ENCODE peak calls at places on chromosomes 16 and 17, in four cellular contexts. A, W, E and Y are unnamed samples.

GRCh38 chr17:82031885-82032627 is 578 bp downstream of the RAC3 start:
- DNase-seq in A (no peak), W (peak), E (peak), Y (no peak)

GRCh38 chr17:76189247-76189646 is 48.2 kb upstream of the FOXJ1 start:
- DNase-seq in A (no peak), W (no peak), E (no peak), Y (no peak)

GRCh38 chr16:62715701-62716100 is 679.5 kb upstream of the CDH8 start:
- DNase-seq in A (no peak), W (no peak), E (no peak), Y (no peak)

GRCh38 chr16:67723151-67723915 is 4.2 kb upstream of the GFOD2 start:
- DNase-seq in A (no peak), W (no peak), E (no peak), Y (no peak)

GRCh38 chr16:28181557-28181914 is 30.2 kb downstream of the XPO6 start:
- DNase-seq in A (peak), W (no peak), E (no peak), Y (no peak)

GRCh38 chr17:43791589-43791988 is 11.4 kb downstream of the CFAP97D1 start:
- DNase-seq in A (peak), W (no peak), E (peak), Y (no peak)

GRCh38 chr17:74259667-74260524 is 14.1 kb upstream of the DNAI2 start:
- DNase-seq in A (no peak), W (peak), E (no peak), Y (no peak)

GRCh38 chr16:89159174-89159849 is 12.2 kb upstream of the CDH15 start:
- DNase-seq in A (peak), W (no peak), E (no peak), Y (no peak)

GRCh38 chr17:60832206-60832605 is 154.6 kb downstream of the BCAS3 start:
- DNase-seq in A (no peak), W (no peak), E (no peak), Y (no peak)

GRCh38 chr17:29705352-29705751 is 82.6 kb upstream of the CORO6 start:
- DNase-seq in A (no peak), W (no peak), E (no peak), Y (no peak)

GRCh38 chr17:65457635-65458257 is 103.7 kb downstream of the AXIN2 start:
- DNase-seq in A (no peak), W (no peak), E (no peak), Y (no peak)

GRCh38 chr17:64707077-64707591 is 45.0 kb upstream of the SMURF2 start:
- DNase-seq in A (peak), W (no peak), E (no peak), Y (no peak)

GRCh38 chr16:77721752-77722314 is 481 bp upstream of the NUDT7 start:
- DNase-seq in A (no peak), W (no peak), E (no peak), Y (no peak)

GRCh38 chr16:83245061-83245460 is 562.7 kb upstream of the HSBP1 start:
- DNase-seq in A (no peak), W (no peak), E (no peak), Y (no peak)

GRCh38 chr16:23362460-23363317 is 60.6 kb downstream of the SCNN1B start:
- DNase-seq in A (no peak), W (no peak), E (no peak), Y (no peak)

GRCh38 chr17:44200478-44201155 is 933 bp upstream of the ATXN7L3 start:
- DNase-seq in A (peak), W (no peak), E (no peak), Y (no peak)

GRCh38 chr16:57871457-57871856 is 69.2 kb upstream of the KIFC3 start:
- DNase-seq in A (no peak), W (no peak), E (no peak), Y (no peak)

GRCh38 chr16:64893386-64893785 is 228.5 kb downstream of the CDH11 start:
- DNase-seq in A (no peak), W (no peak), E (no peak), Y (no peak)

GRCh38 chr17:81812571-81813370 is 8.8 kb downstream of the GCGR start:
- DNase-seq in A (no peak), W (no peak), E (no peak), Y (no peak)

GRCh38 chr16:2528161-2529060 is 2.8 kb downstream of the CEMP1 start:
- DNase-seq in A (no peak), W (no peak), E (no peak), Y (no peak)

GRCh38 chr16:47460755-47461597 is at the start of the genes ITFG1 and PHKB:
- DNase-seq in A (peak), W (peak), E (peak), Y (peak)

GRCh38 chr16:9135797-9136196 is 44.4 kb downstream of the HAPSTR1 start:
- DNase-seq in A (no peak), W (no peak), E (no peak), Y (no peak)

GRCh38 chr17:16477255-16477654 is 14.7 kb downstream of the LRRC75A start:
- DNase-seq in A (peak), W (no peak), E (no peak), Y (no peak)

GRCh38 chr17:61335105-61335844 is 64.4 kb upstream of the TBX2 start:
- DNase-seq in A (peak), W (no peak), E (no peak), Y (no peak)

GRCh38 chr16:31508706-31509523 is 724 bp upstream of the RUSF1 start:
- DNase-seq in A (peak), W (no peak), E (no peak), Y (no peak)

GRCh38 chr16:57797526-57798266 is 4.6 kb downstream of the KIFC3 start:
- DNase-seq in A (peak), W (peak), E (peak), Y (no peak)

GRCh38 chr17:50841949-50842354 is 6.6 kb downstream of the WFIKKN2 start:
- DNase-seq in A (peak), W (peak), E (peak), Y (no peak)

GRCh38 chr16:88685156-88686061 is 898 bp downstream of the SNAI3 start:
- DNase-seq in A (no peak), W (peak), E (peak), Y (no peak)

GRCh38 chr17:8436169-8436932 is 667 bp downstream of the NDEL1 start:
- DNase-seq in A (peak), W (no peak), E (peak), Y (no peak)

GRCh38 chr16:78125112-78125844 is 25.8 kb downstream of the WWOX start:
- DNase-seq in A (no peak), W (no peak), E (no peak), Y (no peak)

GRCh38 chr17:69443138-69443537 is 28.6 kb downstream of the MAP2K6 start:
- DNase-seq in A (no peak), W (no peak), E (no peak), Y (no peak)

GRCh38 chr16:17529982-17530760 is 59.4 kb upstream of the XYLT1 start:
- DNase-seq in A (no peak), W (no peak), E (peak), Y (peak)

GRCh38 chr17:51718945-51719344 is 439.6 kb downstream of the CA10 start:
- DNase-seq in A (no peak), W (no peak), E (no peak), Y (no peak)

GRCh38 chr16:81641403-81642106 is 137.5 kb upstream of the PLCG2 start:
- DNase-seq in A (no peak), W (no peak), E (no peak), Y (no peak)

GRCh38 chr16:57000271-57001025 is 11.1 kb downstream of the NLRC5 start:
- DNase-seq in A (no peak), W (no peak), E (no peak), Y (peak)

GRCh38 chr16:12584488-12585233 is 219.0 kb downstream of the CPPED1 start:
- DNase-seq in A (peak), W (no peak), E (no peak), Y (no peak)

GRCh38 chr17:35295686-35296085 is 52.8 kb downstream of the SLFN5 start:
- DNase-seq in A (no peak), W (no peak), E (no peak), Y (no peak)

GRCh38 chr17:64447526-64447925 is 1.4 kb upstream of the MILR1 start:
- DNase-seq in A (no peak), W (no peak), E (no peak), Y (no peak)

GRCh38 chr17:59003860-59004259 is 102.8 kb downstream of the TRIM37 start:
- DNase-seq in A (no peak), W (no peak), E (no peak), Y (no peak)

DNA sequence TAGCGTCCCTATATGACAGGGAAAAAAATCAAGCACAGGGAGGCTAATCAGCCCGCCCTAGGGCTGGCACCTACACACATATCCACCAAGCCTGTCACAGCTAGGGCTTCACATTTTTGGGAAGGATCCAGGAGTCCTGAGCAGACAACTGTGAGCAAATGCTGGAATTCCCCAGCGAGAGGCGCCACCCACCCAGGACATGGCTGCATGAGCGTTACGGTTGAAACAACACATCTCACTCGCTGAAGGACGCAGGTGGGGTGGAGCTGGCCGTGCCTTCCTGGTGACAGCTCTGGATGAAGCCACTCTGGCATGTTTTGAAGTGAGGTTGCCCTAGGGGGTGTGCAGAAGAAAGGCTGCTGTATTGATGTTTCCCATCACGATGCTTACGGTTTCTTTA is 315.1 kb upstream of the EEF2KMT start:
- DNase-seq in A (no peak), W (peak), E (no peak), Y (no peak)
- TF ChIP-seq HDAC6 in A (no peak), W (no peak), E (no peak), Y (no peak)

GRCh38 chr17:1049446-1050225 is 52.7 kb downstream of the TIMM22 start:
- DNase-seq in A (no peak), W (no peak), E (no peak), Y (no peak)
- TF ChIP-seq HDAC6 in A (no peak), W (no peak), E (no peak), Y (no peak)

DNA sequence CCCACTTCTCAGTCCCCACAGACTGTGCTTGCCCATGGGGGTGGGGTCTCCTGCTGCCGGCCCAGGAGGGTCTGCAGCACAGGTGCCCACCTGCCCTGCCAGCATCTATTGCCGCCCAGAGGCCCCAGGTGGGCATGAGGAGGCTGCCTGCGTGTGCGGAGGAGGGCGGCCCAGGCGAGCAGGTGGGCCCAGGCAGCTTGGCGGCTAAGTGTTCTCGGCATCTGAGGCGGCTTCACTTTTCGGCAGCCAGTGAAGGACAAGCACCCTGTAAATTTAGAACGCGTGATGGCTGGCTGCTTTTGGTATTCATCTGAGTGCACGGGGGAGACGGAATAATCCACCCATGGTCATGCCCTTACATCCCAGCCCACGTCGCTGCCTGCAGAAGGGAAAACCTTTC is 79.7 kb downstream of the RBFOX3 start:
- DNase-seq in A (no peak), W (no peak), E (no peak), Y (no peak)
- TF ChIP-seq HDAC6 in A (no peak), W (no peak), E (no peak), Y (no peak)

GRCh38 chr17:20234266-20234665 is 225.1 kb downstream of the SPECC1 start:
- DNase-seq in A (no peak), W (no peak), E (no peak), Y (no peak)
- TF ChIP-seq HDAC6 in A (no peak), W (no peak), E (no peak), Y (no peak)

GRCh38 chr16:66714659-66715307 is 18.2 kb upstream of the CMTM4 start:
- DNase-seq in A (no peak), W (no peak), E (no peak), Y (no peak)
- TF ChIP-seq HDAC6 in A (no peak), W (no peak), E (no peak), Y (no peak)

GRCh38 chr16:20676268-20676828 is 21.1 kb downstream of the ACSM1 start:
- DNase-seq in A (no peak), W (no peak), E (no peak), Y (peak)
- TF ChIP-seq HDAC6 in A (no peak), W (no peak), E (no peak), Y (no peak)

GRCh38 chr17:31509095-31509804 is 117.8 kb downstream of the RAB11FIP4 start:
- DNase-seq in A (no peak), W (no peak), E (no peak), Y (no peak)

GRCh38 chr17:31511176-31511540 is 119.7 kb downstream of the RAB11FIP4 start:
- DNase-seq in A (no peak), W (no peak), E (no peak), Y (no peak)

GRCh38 chr17:31509805-31510177 is 118.3 kb downstream of the RAB11FIP4 start:
- DNase-seq in A (no peak), W (no peak), E (no peak), Y (no peak)

GRCh38 chr17:31511583-31511982 is 120.1 kb downstream of the RAB11FIP4 start:
- DNase-seq in A (no peak), W (no peak), E (no peak), Y (no peak)

GRCh38 chr17:31510273-31511175 is 119.0 kb downstream of the RAB11FIP4 start:
- DNase-seq in A (no peak), W (no peak), E (no peak), Y (no peak)
- TF ChIP-seq HDAC6 in A (no peak), W (no peak), E (no peak), Y (no peak)

GRCh38 chr17:78401891-78402290 is 23.4 kb downstream of the PGS1 start:
- DNase-seq in A (no peak), W (no peak), E (no peak), Y (no peak)
- TF ChIP-seq HDAC6 in A (no peak), W (no peak), E (no peak), Y (no peak)

DNA sequence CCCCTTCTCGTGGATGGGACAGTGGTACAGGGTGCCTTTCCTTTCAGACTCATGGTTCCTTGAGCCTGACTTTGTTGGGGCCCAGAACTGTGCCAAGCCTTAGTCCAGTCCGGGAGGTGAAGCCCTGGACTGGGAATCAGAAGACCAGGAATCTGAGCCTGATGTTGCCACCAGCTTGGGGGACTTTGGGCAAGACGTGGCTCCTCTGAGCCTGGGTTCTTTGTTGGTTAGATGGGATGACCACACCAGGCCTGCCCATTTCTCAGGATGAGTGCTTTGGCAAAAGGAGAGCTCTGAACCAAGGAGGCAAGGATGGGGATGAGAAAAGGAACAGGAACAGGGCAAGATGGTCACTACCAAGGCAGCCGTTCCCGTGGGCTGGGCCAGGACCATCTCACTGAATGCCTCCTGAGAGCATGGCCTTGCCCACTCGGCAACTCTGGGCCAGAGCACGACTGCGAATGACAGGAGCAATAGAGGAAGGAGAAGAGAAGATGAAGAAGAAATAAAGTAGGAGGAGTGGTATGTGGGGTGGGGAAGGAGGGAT is 32.5 kb downstream of the PITPNM3 start:
- DNase-seq in A (no peak), W (no peak), E (no peak), Y (no peak)
- TF ChIP-seq HDAC6 in A (no peak), W (no peak), E (no peak), Y (no peak)